ENCODE peak calls at places on chromosome 2, in four cellular contexts. One of them, this sample, is unnamed.

GRCh38 chr2:25313711-25314513 is 27.8 kb downstream of the DNMT3A start:
- DNase-seq in amygdala: no peak
- DNase-seq in HT-29: no peak
- DNase-seq in NCI-H1417 treated with DMSO at 0.1 percent for 48 hours: no peak
- DNase-seq in this sample: no peak

GRCh38 chr2:239293450-239294430 is 107.1 kb downstream of the HDAC4 start:
- DNase-seq in HT-29: no peak
- DNase-seq in NCI-H1417 treated with DMSO at 0.1 percent for 48 hours: no peak
- DNase-seq in amygdala: no peak
- DNase-seq in this sample: peak

GRCh38 chr2:48092846-48093498 is 186.7 kb upstream of the FBXO11 start:
- DNase-seq in NCI-H1417 treated with DMSO at 0.1 percent for 48 hours: no peak
- DNase-seq in HT-29: no peak
- DNase-seq in amygdala: no peak
- DNase-seq in this sample: no peak

GRCh38 chr2:33068261-33068660 is 121.5 kb downstream of the LTBP1 start:
- DNase-seq in NCI-H1417 treated with DMSO at 0.1 percent for 48 hours: no peak
- DNase-seq in HT-29: no peak
- DNase-seq in amygdala: no peak
- DNase-seq in this sample: no peak

GRCh38 chr2:197174539-197175094 is 136.0 kb downstream of the ANKRD44 start:
- DNase-seq in HT-29: no peak
- DNase-seq in NCI-H1417 treated with DMSO at 0.1 percent for 48 hours: no peak
- DNase-seq in amygdala: no peak
- DNase-seq in this sample: no peak

GRCh38 chr2:150520887-150521664 is 33.6 kb upstream of the RND3 start:
- DNase-seq in HT-29: peak
- DNase-seq in amygdala: no peak
- DNase-seq in NCI-H1417 treated with DMSO at 0.1 percent for 48 hours: no peak
- DNase-seq in this sample: no peak

GRCh38 chr2:239275037-239275685 is 125.7 kb downstream of the HDAC4 start:
- DNase-seq in NCI-H1417 treated with DMSO at 0.1 percent for 48 hours: no peak
- DNase-seq in amygdala: no peak
- DNase-seq in HT-29: peak
- DNase-seq in this sample: peak

GRCh38 chr2:166539340-166540162 is 45.5 kb upstream of the SCN7A start:
- DNase-seq in HT-29: peak
- DNase-seq in amygdala: no peak
- DNase-seq in NCI-H1417 treated with DMSO at 0.1 percent for 48 hours: peak
- DNase-seq in this sample: peak

GRCh38 chr2:100537918-100538317 is 24.9 kb upstream of the PDCL3 start:
- DNase-seq in NCI-H1417 treated with DMSO at 0.1 percent for 48 hours: no peak
- DNase-seq in HT-29: no peak
- DNase-seq in amygdala: no peak
- DNase-seq in this sample: no peak

GRCh38 chr2:181632733-181633401 is 24.0 kb downstream of the CERKL start:
- DNase-seq in HT-29: no peak
- DNase-seq in amygdala: no peak
- DNase-seq in NCI-H1417 treated with DMSO at 0.1 percent for 48 hours: no peak
- DNase-seq in this sample: no peak

GRCh38 chr2:20482711-20483110 is 35.8 kb downstream of the RHOB start:
- DNase-seq in NCI-H1417 treated with DMSO at 0.1 percent for 48 hours: no peak
- DNase-seq in amygdala: no peak
- DNase-seq in HT-29: no peak
- DNase-seq in this sample: no peak

This sample was measured in GM10248.